ENCODE peak calls at places on chromosome 15, in nine cellular contexts. One of them, this sample, is unnamed.

GRCh38 chr15:55858661-55859060 is 115.7 kb upstream of the PRTG start:
- DNase-seq in left ventricle myocardium inferior: no peak
- DNase-seq in HL-60: no peak
- DNase-seq in AG04450: no peak
- DNase-seq in endothelial cell of umbilical vein: no peak
- DNase-seq in right atrium auricular region: no peak
- DNase-seq in foreskin keratinocyte: no peak
- DNase-seq in fibroblast of lung: peak
- DNase-seq in Panc1: no peak
- DNase-seq in this sample: no peak

GRCh38 chr15:23415321-23415865 is 31.6 kb downstream of the GOLGA6L2 start:
- DNase-seq in left ventricle myocardium inferior: no peak
- DNase-seq in HL-60: no peak
- DNase-seq in AG04450: no peak
- DNase-seq in endothelial cell of umbilical vein: no peak
- DNase-seq in right atrium auricular region: no peak
- DNase-seq in foreskin keratinocyte: no peak
- DNase-seq in fibroblast of lung: no peak
- DNase-seq in Panc1: no peak
- DNase-seq in this sample: no peak

GRCh38 chr15:69474846-69475455 is 22.3 kb downstream of the RPLP1 start:
- DNase-seq in left ventricle myocardium inferior: no peak
- DNase-seq in HL-60: no peak
- DNase-seq in AG04450: no peak
- DNase-seq in endothelial cell of umbilical vein: no peak
- DNase-seq in right atrium auricular region: no peak
- DNase-seq in foreskin keratinocyte: no peak
- DNase-seq in fibroblast of lung: no peak
- DNase-seq in Panc1: no peak
- DNase-seq in this sample: no peak

GRCh38 chr15:80773122-80773551 is 6.0 kb upstream of the CEMIP start:
- DNase-seq in left ventricle myocardium inferior: no peak
- DNase-seq in HL-60: no peak
- DNase-seq in AG04450: no peak
- DNase-seq in endothelial cell of umbilical vein: no peak
- DNase-seq in right atrium auricular region: no peak
- DNase-seq in foreskin keratinocyte: no peak
- DNase-seq in fibroblast of lung: peak
- DNase-seq in Panc1: no peak
- DNase-seq in this sample: peak

GRCh38 chr15:58117619-58118018 is 20.6 kb upstream of the AQP9 start:
- DNase-seq in left ventricle myocardium inferior: no peak
- DNase-seq in HL-60: no peak
- DNase-seq in AG04450: no peak
- DNase-seq in endothelial cell of umbilical vein: no peak
- DNase-seq in right atrium auricular region: no peak
- DNase-seq in foreskin keratinocyte: no peak
- DNase-seq in fibroblast of lung: no peak
- DNase-seq in Panc1: no peak
- DNase-seq in this sample: no peak

GRCh38 chr15:42710662-42711061 is 26.3 kb downstream of the CDAN1 start:
- DNase-seq in left ventricle myocardium inferior: no peak
- DNase-seq in HL-60: no peak
- DNase-seq in AG04450: no peak
- DNase-seq in endothelial cell of umbilical vein: no peak
- DNase-seq in right atrium auricular region: no peak
- DNase-seq in foreskin keratinocyte: no peak
- DNase-seq in fibroblast of lung: no peak
- DNase-seq in Panc1: no peak
- DNase-seq in this sample: no peak

GRCh38 chr15:80609512-80609946 is 85.6 kb upstream of the ABHD17C start:
- DNase-seq in left ventricle myocardium inferior: no peak
- DNase-seq in HL-60: no peak
- DNase-seq in AG04450: no peak
- DNase-seq in endothelial cell of umbilical vein: peak
- DNase-seq in right atrium auricular region: peak
- DNase-seq in foreskin keratinocyte: peak
- DNase-seq in fibroblast of lung: peak
- DNase-seq in Panc1: no peak
- DNase-seq in this sample: no peak

GRCh38 chr15:51341366-51342248 is at the start of gene GLDN:
- DNase-seq in left ventricle myocardium inferior: peak
- DNase-seq in HL-60: no peak
- DNase-seq in AG04450: no peak
- DNase-seq in endothelial cell of umbilical vein: no peak
- DNase-seq in right atrium auricular region: no peak
- DNase-seq in foreskin keratinocyte: no peak
- DNase-seq in fibroblast of lung: peak
- DNase-seq in Panc1: no peak
- DNase-seq in this sample: no peak

GRCh38 chr15:87777054-87777498 is 479.5 kb downstream of the NTRK3 start:
- DNase-seq in left ventricle myocardium inferior: no peak
- DNase-seq in HL-60: no peak
- DNase-seq in AG04450: peak
- DNase-seq in endothelial cell of umbilical vein: no peak
- DNase-seq in right atrium auricular region: peak
- DNase-seq in foreskin keratinocyte: peak
- DNase-seq in fibroblast of lung: peak
- DNase-seq in Panc1: no peak
- DNase-seq in this sample: no peak

GRCh38 chr15:50764331-50765201 is 940 bp downstream of the SPPL2A start:
- DNase-seq in left ventricle myocardium inferior: no peak
- DNase-seq in HL-60: no peak
- DNase-seq in AG04450: no peak
- DNase-seq in endothelial cell of umbilical vein: peak
- DNase-seq in right atrium auricular region: no peak
- DNase-seq in foreskin keratinocyte: peak
- DNase-seq in fibroblast of lung: peak
- DNase-seq in Panc1: no peak
- DNase-seq in this sample: no peak

GRCh38 chr15:40358492-40359353 is 704 bp downstream of the DISP2 start:
- DNase-seq in left ventricle myocardium inferior: no peak
- DNase-seq in HL-60: no peak
- DNase-seq in AG04450: no peak
- DNase-seq in endothelial cell of umbilical vein: no peak
- DNase-seq in right atrium auricular region: no peak
- DNase-seq in foreskin keratinocyte: no peak
- DNase-seq in fibroblast of lung: no peak
- DNase-seq in Panc1: no peak
- DNase-seq in this sample: no peak

GRCh38 chr15:32956006-32956405 is 238.2 kb downstream of the GREM1 start:
- DNase-seq in left ventricle myocardium inferior: no peak
- DNase-seq in HL-60: no peak
- DNase-seq in AG04450: peak
- DNase-seq in endothelial cell of umbilical vein: peak
- DNase-seq in right atrium auricular region: no peak
- DNase-seq in foreskin keratinocyte: peak
- DNase-seq in fibroblast of lung: peak
- DNase-seq in Panc1: no peak
- DNase-seq in this sample: no peak

GRCh38 chr15:37881237-37882013 is 53.0 kb upstream of the TMCO5A start:
- DNase-seq in left ventricle myocardium inferior: no peak
- DNase-seq in HL-60: no peak
- DNase-seq in AG04450: no peak
- DNase-seq in endothelial cell of umbilical vein: no peak
- DNase-seq in right atrium auricular region: no peak
- DNase-seq in foreskin keratinocyte: no peak
- DNase-seq in fibroblast of lung: no peak
- DNase-seq in Panc1: no peak
- DNase-seq in this sample: no peak

GRCh38 chr15:51561271-51561670 is 61.3 kb downstream of the DMXL2 start:
- DNase-seq in left ventricle myocardium inferior: no peak
- DNase-seq in HL-60: no peak
- DNase-seq in AG04450: no peak
- DNase-seq in endothelial cell of umbilical vein: no peak
- DNase-seq in right atrium auricular region: no peak
- DNase-seq in foreskin keratinocyte: no peak
- DNase-seq in fibroblast of lung: no peak
- DNase-seq in Panc1: no peak
- DNase-seq in this sample: no peak

GRCh38 chr15:51183076-51183475 is 88.4 kb upstream of the TNFAIP8L3 start:
- DNase-seq in left ventricle myocardium inferior: no peak
- DNase-seq in HL-60: no peak
- DNase-seq in AG04450: no peak
- DNase-seq in endothelial cell of umbilical vein: no peak
- DNase-seq in right atrium auricular region: no peak
- DNase-seq in foreskin keratinocyte: no peak
- DNase-seq in fibroblast of lung: no peak
- DNase-seq in Panc1: no peak
- DNase-seq in this sample: no peak

GRCh38 chr15:87387681-87388240 is 868.8 kb downstream of the NTRK3 start:
- DNase-seq in left ventricle myocardium inferior: no peak
- DNase-seq in HL-60: no peak
- DNase-seq in AG04450: no peak
- DNase-seq in endothelial cell of umbilical vein: no peak
- DNase-seq in right atrium auricular region: no peak
- DNase-seq in foreskin keratinocyte: peak
- DNase-seq in fibroblast of lung: peak
- DNase-seq in Panc1: no peak
- DNase-seq in this sample: peak

GRCh38 chr15:54159044-54159443 is 180.8 kb downstream of the UNC13C start:
- DNase-seq in left ventricle myocardium inferior: no peak
- DNase-seq in HL-60: no peak
- DNase-seq in AG04450: no peak
- DNase-seq in endothelial cell of umbilical vein: no peak
- DNase-seq in right atrium auricular region: no peak
- DNase-seq in foreskin keratinocyte: no peak
- DNase-seq in fibroblast of lung: no peak
- DNase-seq in Panc1: no peak
- DNase-seq in this sample: no peak

GRCh38 chr15:46344906-46345305 is 710.1 kb downstream of the SQOR start:
- DNase-seq in left ventricle myocardium inferior: no peak
- DNase-seq in HL-60: no peak
- DNase-seq in AG04450: no peak
- DNase-seq in endothelial cell of umbilical vein: no peak
- DNase-seq in right atrium auricular region: no peak
- DNase-seq in foreskin keratinocyte: peak
- DNase-seq in fibroblast of lung: no peak
- DNase-seq in Panc1: no peak
- DNase-seq in this sample: peak
- H3K27ac ChIP-seq in left ventricle myocardium inferior: no peak
- H3K27ac ChIP-seq in HL-60: no peak
- H3K27ac ChIP-seq in AG04450: no peak
- H3K27ac ChIP-seq in endothelial cell of umbilical vein: no peak
- H3K27ac ChIP-seq in right atrium auricular region: no peak
- H3K27ac ChIP-seq in foreskin keratinocyte: peak
- H3K27ac ChIP-seq in fibroblast of lung: no peak
- H3K27ac ChIP-seq in Panc1: no peak
- H3K27ac ChIP-seq in this sample: peak

GRCh38 chr15:91946914-91947313 is 93.4 kb downstream of the SLCO3A1 start:
- DNase-seq in left ventricle myocardium inferior: no peak
- DNase-seq in HL-60: no peak
- DNase-seq in AG04450: no peak
- DNase-seq in endothelial cell of umbilical vein: no peak
- DNase-seq in right atrium auricular region: no peak
- DNase-seq in foreskin keratinocyte: no peak
- DNase-seq in fibroblast of lung: no peak
- DNase-seq in Panc1: no peak
- DNase-seq in this sample: no peak
- H3K27ac ChIP-seq in left ventricle myocardium inferior: peak
- H3K27ac ChIP-seq in HL-60: no peak
- H3K27ac ChIP-seq in AG04450: no peak
- H3K27ac ChIP-seq in endothelial cell of umbilical vein: no peak
- H3K27ac ChIP-seq in right atrium auricular region: peak
- H3K27ac ChIP-seq in foreskin keratinocyte: peak
- H3K27ac ChIP-seq in fibroblast of lung: no peak
- H3K27ac ChIP-seq in Panc1: peak
- H3K27ac ChIP-seq in this sample: peak

GRCh38 chr15:62895139-62895866 is 147.2 kb upstream of the TPM1 start:
- DNase-seq in left ventricle myocardium inferior: no peak
- DNase-seq in HL-60: no peak
- DNase-seq in AG04450: peak
- DNase-seq in endothelial cell of umbilical vein: peak
- DNase-seq in right atrium auricular region: no peak
- DNase-seq in foreskin keratinocyte: peak
- DNase-seq in fibroblast of lung: peak
- DNase-seq in Panc1: peak
- DNase-seq in this sample: no peak

GRCh38 chr15:62896969-62897486 is 145.5 kb upstream of the TPM1 start:
- DNase-seq in left ventricle myocardium inferior: peak
- DNase-seq in HL-60: no peak
- DNase-seq in AG04450: peak
- DNase-seq in endothelial cell of umbilical vein: peak
- DNase-seq in right atrium auricular region: peak
- DNase-seq in foreskin keratinocyte: peak
- DNase-seq in fibroblast of lung: peak
- DNase-seq in Panc1: peak
- DNase-seq in this sample: peak

GRCh38 chr15:62896380-62896866 is 146.1 kb upstream of the TPM1 start:
- DNase-seq in left ventricle myocardium inferior: no peak
- DNase-seq in HL-60: no peak
- DNase-seq in AG04450: no peak
- DNase-seq in endothelial cell of umbilical vein: no peak
- DNase-seq in right atrium auricular region: no peak
- DNase-seq in foreskin keratinocyte: peak
- DNase-seq in fibroblast of lung: no peak
- DNase-seq in Panc1: no peak
- DNase-seq in this sample: peak

GRCh38 chr15:62894322-62895085 is 148.0 kb upstream of the TPM1 start:
- DNase-seq in left ventricle myocardium inferior: no peak
- DNase-seq in HL-60: no peak
- DNase-seq in AG04450: no peak
- DNase-seq in endothelial cell of umbilical vein: no peak
- DNase-seq in right atrium auricular region: no peak
- DNase-seq in foreskin keratinocyte: no peak
- DNase-seq in fibroblast of lung: peak
- DNase-seq in Panc1: no peak
- DNase-seq in this sample: no peak

GRCh38 chr15:62895905-62896316 is 146.6 kb upstream of the TPM1 start:
- DNase-seq in left ventricle myocardium inferior: no peak
- DNase-seq in HL-60: no peak
- DNase-seq in AG04450: peak
- DNase-seq in endothelial cell of umbilical vein: peak
- DNase-seq in right atrium auricular region: no peak
- DNase-seq in foreskin keratinocyte: peak
- DNase-seq in fibroblast of lung: peak
- DNase-seq in Panc1: peak
- DNase-seq in this sample: peak
- H3K27ac ChIP-seq in left ventricle myocardium inferior: peak
- H3K27ac ChIP-seq in HL-60: no peak
- H3K27ac ChIP-seq in AG04450: peak
- H3K27ac ChIP-seq in endothelial cell of umbilical vein: peak
- H3K27ac ChIP-seq in right atrium auricular region: peak
- H3K27ac ChIP-seq in foreskin keratinocyte: peak
- H3K27ac ChIP-seq in fibroblast of lung: peak
- H3K27ac ChIP-seq in Panc1: peak
- H3K27ac ChIP-seq in this sample: peak

GRCh38 chr15:57031082-57031481 is 112.6 kb downstream of the TCF12 start:
- DNase-seq in left ventricle myocardium inferior: no peak
- DNase-seq in HL-60: no peak
- DNase-seq in AG04450: no peak
- DNase-seq in endothelial cell of umbilical vein: no peak
- DNase-seq in right atrium auricular region: no peak
- DNase-seq in foreskin keratinocyte: no peak
- DNase-seq in fibroblast of lung: no peak
- DNase-seq in Panc1: no peak
- DNase-seq in this sample: no peak
- H3K27ac ChIP-seq in left ventricle myocardium inferior: peak
- H3K27ac ChIP-seq in HL-60: no peak
- H3K27ac ChIP-seq in AG04450: no peak
- H3K27ac ChIP-seq in endothelial cell of umbilical vein: peak
- H3K27ac ChIP-seq in right atrium auricular region: no peak
- H3K27ac ChIP-seq in foreskin keratinocyte: no peak
- H3K27ac ChIP-seq in fibroblast of lung: no peak
- H3K27ac ChIP-seq in Panc1: no peak
- H3K27ac ChIP-seq in this sample: no peak